ENCODE peak calls at places on chromosome 20, in seven cellular contexts. D is HepG2, I is SK-N-SH, V is HCT116, W is H1, O is GM12878, J is K562. G is an unnamed sample. For H3K27me3 and H3K36me3, the result is how much of the 10 kb centered on the place peaks cover.

GRCh38 chr20:825710-826421 is 7.6 kb upstream of the FAM110A start:
- DNase-seq in D (no peak), I (no peak), V (no peak), W (no peak), O (no peak), J (no peak), G (no peak)

GRCh38 chr20:5592823-5593761 is 157.1 kb upstream of the SHLD1 start:
- DNase-seq in D (no peak), I (no peak), V (no peak), W (no peak), O (no peak), J (no peak), G (no peak)

GRCh38 chr20:53330744-53331143 is 262.9 kb downstream of the ZNF217 start:
- DNase-seq in D (no peak), I (no peak), V (no peak), W (no peak), O (no peak), J (peak), G (no peak)

GRCh38 chr20:6007094-6007528 is 46.7 kb downstream of the LRRN4 start:
- DNase-seq in D (peak), I (peak), V (no peak), W (no peak), O (no peak), J (no peak), G (no peak)

GRCh38 chr20:34581341-34582189 is 23.0 kb downstream of the MAP1LC3A start:
- DNase-seq in D (no peak), I (no peak), V (no peak), W (no peak), O (peak), J (no peak), G (peak)

GRCh38 chr20:6519556-6519955 is 247.9 kb upstream of the BMP2 start:
- DNase-seq in D (no peak), I (no peak), V (no peak), W (no peak), O (no peak), J (no peak), G (no peak)

GRCh38 chr20:11193241-11193640 is 519.4 kb upstream of the JAG1 start:
- DNase-seq in D (no peak), I (no peak), V (no peak), W (no peak), O (no peak), J (no peak), G (no peak)

GRCh38 chr20:10634190-10634589 is 39.6 kb downstream of the JAG1 start:
- DNase-seq in D (no peak), I (no peak), V (no peak), W (no peak), O (no peak), J (no peak), G (no peak)

GRCh38 chr20:45088247-45088646 is 12.7 kb downstream of the KCNS1 start:
- DNase-seq in D (no peak), I (no peak), V (no peak), W (no peak), O (no peak), J (no peak), G (no peak)

GRCh38 chr20:23596856-23597255 is 8.9 kb downstream of the CST9 start:
- DNase-seq in D (no peak), I (no peak), V (no peak), W (no peak), O (no peak), J (no peak), G (no peak)

GRCh38 chr20:19244291-19244690 is 31.8 kb downstream of the SLC24A3 start:
- DNase-seq in D (no peak), I (no peak), V (no peak), W (no peak), O (no peak), J (no peak), G (no peak)

GRCh38 chr20:64095927-64096326 is 11.4 kb downstream of the NPBWR2 start:
- DNase-seq in D (no peak), I (no peak), V (no peak), W (no peak), O (no peak), J (no peak), G (no peak)

GRCh38 chr20:32077192-32077591 is 25.1 kb downstream of the HCK start:
- DNase-seq in D (no peak), I (no peak), V (no peak), W (no peak), O (no peak), J (no peak), G (no peak)

GRCh38 chr20:12023169-12023795 is 105.6 kb downstream of the BTBD3 start:
- DNase-seq in D (no peak), I (no peak), V (no peak), W (no peak), O (no peak), J (no peak), G (no peak)

GRCh38 chr20:24431650-24432049 is 37.8 kb upstream of the SYNDIG1 start:
- DNase-seq in D (no peak), I (no peak), V (no peak), W (no peak), O (no peak), J (no peak), G (no peak)

GRCh38 chr20:63520939-63521601 is 505 bp downstream of the PPDPF start:
- DNase-seq in D (peak), I (peak), V (no peak), W (peak), O (no peak), J (peak), G (no peak)

GRCh38 chr20:33894798-33895197 is 83.7 kb downstream of the CHMP4B start:
- DNase-seq in D (no peak), I (no peak), V (no peak), W (no peak), O (no peak), J (no peak), G (no peak)

GRCh38 chr20:48295445-48295903 is 510.2 kb upstream of the SULF2 start:
- DNase-seq in D (peak), I (no peak), V (peak), W (no peak), O (no peak), J (no peak), G (peak)

GRCh38 chr20:32906871-32907495 is 48.3 kb downstream of the EFCAB8 start:
- DNase-seq in D (no peak), I (no peak), V (no peak), W (no peak), O (no peak), J (no peak), G (no peak)

GRCh38 chr20:45548410-45548809 is 1.2 kb upstream of the EPPIN start:
- DNase-seq in D (no peak), I (no peak), V (no peak), W (no peak), O (no peak), J (no peak), G (no peak)

GRCh38 chr20:35129647-35130069 is 17.5 kb downstream of the EDEM2 start:
- DNase-seq in D (peak), I (no peak), V (no peak), W (no peak), O (no peak), J (no peak), G (no peak)

GRCh38 chr20:57609086-57609841 is 11.0 kb downstream of the ZBP1 start:
- DNase-seq in D (no peak), I (no peak), V (no peak), W (no peak), O (no peak), J (no peak), G (no peak)

GRCh38 chr20:8148501-8148900 is 16.4 kb downstream of the PLCB1 start:
- DNase-seq in D (no peak), I (no peak), V (no peak), W (no peak), O (no peak), J (no peak), G (no peak)

GRCh38 chr20:19885981-19886665 is 128.1 kb downstream of the RIN2 start:
- DNase-seq in D (peak), I (no peak), V (no peak), W (no peak), O (no peak), J (no peak), G (no peak)

DNA sequence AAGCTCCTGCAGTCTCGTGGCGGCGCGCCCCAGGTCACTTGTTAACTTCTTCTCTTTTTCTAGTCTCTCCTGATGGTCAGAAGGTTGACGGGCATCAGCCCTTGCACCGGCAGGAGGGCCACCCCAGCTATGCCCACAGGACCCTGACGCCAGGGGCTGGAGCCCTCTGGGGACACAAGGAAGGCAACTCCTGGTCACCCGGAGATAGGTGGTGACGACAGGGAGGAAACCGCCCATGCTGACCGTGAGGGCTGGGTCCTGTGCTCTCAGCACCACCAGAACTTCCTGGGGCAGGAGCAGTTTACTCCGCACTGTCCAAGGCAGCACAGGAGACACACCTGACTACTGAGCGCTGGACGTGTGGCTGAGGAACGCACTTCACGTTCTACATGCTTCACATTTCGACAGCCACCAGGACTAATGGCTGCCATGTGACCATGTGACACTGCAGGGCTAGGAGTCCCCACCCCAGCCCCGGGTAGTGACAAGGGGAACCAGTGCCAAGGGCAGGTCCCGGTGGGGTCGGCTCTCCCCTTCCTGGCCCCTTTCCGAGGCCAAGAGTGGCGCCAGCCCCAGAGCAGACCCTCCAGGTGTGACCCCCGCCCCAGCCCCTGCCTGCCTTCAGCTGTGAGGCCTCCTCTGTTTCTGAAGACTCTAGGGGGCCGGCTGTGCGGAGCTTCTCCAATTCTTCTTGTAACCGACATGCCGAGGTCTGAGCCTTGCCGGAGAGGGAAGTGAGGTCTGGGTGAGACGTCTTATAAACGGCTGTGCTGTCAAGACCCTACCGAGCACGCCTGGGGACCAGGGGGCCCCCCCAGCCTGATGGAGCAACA is 45.2 kb downstream of the DSTN start:
- DNase-seq in D (no peak), I (peak), V (no peak), W (no peak), O (no peak), J (no peak), G (no peak)
- TF ChIP-seq YY1 in D (peak), I (no peak), V (no peak), W (no peak), O (no peak), J (no peak), G (no peak)

GRCh38 chr20:2168946-2169345 is 67.3 kb downstream of the STK35 start:
- DNase-seq in D (no peak), I (no peak), V (no peak), W (no peak), O (no peak), J (no peak), G (no peak)
- H3K27me3 ChIP-seq in D (under half), I (under half), V (under half), W (under half), O (under half), J (under half), G (under half)

DNA sequence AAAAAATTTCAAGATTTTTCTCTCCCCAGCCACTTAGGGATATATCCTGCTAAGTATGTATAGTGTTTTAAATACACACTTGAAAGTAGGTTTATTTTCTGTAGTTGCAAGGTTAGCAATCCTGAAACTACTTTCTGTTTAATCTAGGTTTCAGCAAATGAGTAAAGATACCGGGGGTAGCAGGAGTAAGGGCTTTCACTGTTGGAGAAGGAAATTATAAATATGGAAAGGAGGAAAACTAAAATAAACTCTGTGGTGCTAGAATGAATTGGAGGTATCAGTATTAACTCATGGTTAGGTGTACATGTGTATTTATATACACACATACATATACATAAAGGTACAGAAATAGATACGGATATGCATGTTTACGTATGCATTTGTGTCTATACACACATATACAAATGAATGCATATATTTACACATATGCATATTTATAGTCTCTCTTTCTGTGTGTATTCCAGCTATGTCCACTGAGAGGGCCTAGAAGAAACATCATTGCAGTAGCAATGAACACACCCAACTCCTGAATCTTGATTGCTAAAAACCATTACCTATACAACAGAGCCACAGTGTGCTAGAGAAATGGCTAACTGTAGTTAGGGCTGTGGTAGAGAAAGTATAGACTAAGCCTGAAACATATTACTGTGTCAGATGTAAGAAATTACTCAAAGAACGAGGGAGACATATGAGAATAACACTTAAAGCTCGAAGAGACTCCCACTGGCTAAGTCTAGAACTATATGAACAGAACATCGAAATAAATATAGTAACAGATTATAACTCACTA is 95.9 kb upstream of the EMILIN3 start:
- DNase-seq in D (no peak), I (no peak), V (no peak), W (no peak), O (peak), J (no peak), G (no peak)
- H3K36me3 ChIP-seq in D (under half), I (under half), V (under half), W (under half), O (under half), J (under half), G (under half)

GRCh38 chr20:37647946-37648345 is 45.9 kb upstream of the CTNNBL1 start:
- DNase-seq in D (no peak), I (no peak), V (no peak), W (no peak), O (no peak), J (no peak), G (no peak)

GRCh38 chr20:37650661-37651060 is 43.2 kb upstream of the CTNNBL1 start:
- DNase-seq in D (no peak), I (no peak), V (no peak), W (no peak), O (no peak), J (no peak), G (no peak)

GRCh38 chr20:37651932-37652331 is 41.9 kb upstream of the CTNNBL1 start:
- DNase-seq in D (peak), I (peak), V (peak), W (peak), O (no peak), J (peak), G (no peak)

GRCh38 chr20:37649635-37650244 is 44.1 kb upstream of the CTNNBL1 start:
- DNase-seq in D (no peak), I (no peak), V (no peak), W (no peak), O (no peak), J (no peak), G (no peak)

DNA sequence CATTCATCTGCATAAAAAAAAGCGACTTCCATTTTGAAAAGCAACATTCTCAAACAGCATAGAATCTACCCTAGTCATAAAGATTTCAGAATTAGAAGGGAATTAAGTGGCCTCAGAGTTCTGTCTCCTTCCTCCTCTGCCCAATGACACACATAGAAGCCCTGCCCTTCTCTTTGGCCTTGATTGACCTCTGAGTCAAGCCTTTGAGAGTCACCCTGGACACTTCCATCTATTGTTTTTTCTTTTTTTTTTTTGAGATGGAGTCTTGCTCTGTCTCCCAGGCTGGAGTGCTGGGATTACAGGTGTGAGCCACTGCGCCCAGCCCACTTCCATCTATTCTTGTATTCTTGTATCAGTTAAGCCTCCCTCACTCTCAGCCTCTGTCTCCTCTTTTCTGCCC is 44.8 kb upstream of the CTNNBL1 start:
- DNase-seq in D (no peak), I (no peak), V (no peak), W (no peak), O (no peak), J (no peak), G (no peak)
- TF ChIP-seq YY1 in D (no peak), I (no peak), V (no peak), W (no peak), O (no peak), J (no peak), G (no peak)

GRCh38 chr20:43776691-43777090 is 49.9 kb upstream of the GTSF1L start:
- DNase-seq in D (no peak), I (no peak), V (no peak), W (no peak), O (no peak), J (no peak), G (no peak)
- H3K27me3 ChIP-seq in D (under half), I (under half), V (under half), W (under half), O (under half), J (under half), G (under half)